ENCODE peak calls at places on chromosome 20, in six cellular contexts. G is adrenal gland, B is heart left ventricle, F is AG09309, K is epithelial cell of esophagus, X is H7. H is an unnamed sample.

GRCh38 chr20:17969884-17970409 is 1.1 kb downstream of the MGME1 start:
- DNase-seq in G (peak; percentile 54), B (peak; percentile 39), F (no peak), K (peak; percentile 47), X (peak; percentile 29), H (peak; percentile 67)

GRCh38 chr20:11261533-11262000 is 587.8 kb upstream of the JAG1 start:
- DNase-seq in G (no peak), B (no peak), F (peak; percentile 60), K (peak; percentile 72), X (no peak), H (peak; percentile 76)

GRCh38 chr20:53750827-53751393 is 157.3 kb upstream of the ZNF217 start:
- DNase-seq in G (no peak), B (no peak), F (peak; percentile 87), K (no peak), X (no peak), H (no peak)

GRCh38 chr20:51554538-51555165 is 12.1 kb upstream of the NFATC2 start:
- DNase-seq in G (no peak), B (no peak), F (peak; percentile 66), K (peak; percentile 73), X (no peak), H (no peak)

GRCh38 chr20:57620999-57621398 is 773 bp upstream of the ZBP1 start:
- DNase-seq in G (no peak), B (no peak), F (no peak), K (no peak), X (peak; percentile 39), H (no peak)

GRCh38 chr20:48405909-48406308 is 421.9 kb downstream of the PREX1 start:
- DNase-seq in G (no peak), B (no peak), F (no peak), K (no peak), X (peak; percentile 73), H (no peak)

GRCh38 chr20:112396-112795 is 24.9 kb downstream of the DEFB125 start:
- DNase-seq in G (no peak), B (no peak), F (no peak), K (peak; percentile 64), X (no peak), H (no peak)

GRCh38 chr20:47669489-47669888 is 115.8 kb downstream of the SULF2 start:
- DNase-seq in G (no peak), B (no peak), F (no peak), K (no peak), X (no peak), H (peak; percentile 19)

GRCh38 chr20:52179331-52180166 is 12.0 kb downstream of the ZFP64 start:
- DNase-seq in G (no peak), B (no peak), F (no peak), K (no peak), X (no peak), H (no peak)

GRCh38 chr20:58094160-58094559 is 134.3 kb downstream of the ANKRD60 start:
- DNase-seq in G (no peak), B (no peak), F (no peak), K (no peak), X (peak; percentile 44), H (no peak)

GRCh38 chr20:309841-310644 is 12.7 kb downstream of the ZCCHC3 start:
- DNase-seq in G (peak; percentile 100), B (peak; percentile 98), F (peak; percentile 96), K (peak; percentile 72), X (peak; percentile 99), H (peak; percentile 78)

GRCh38 chr20:4855555-4855954 is 133.8 kb downstream of the PRND start:
- DNase-seq in G (peak; percentile 38), B (no peak), F (no peak), K (no peak), X (no peak), H (no peak)

GRCh38 chr20:24357169-24357568 is 112.3 kb upstream of the SYNDIG1 start:
- DNase-seq in G (no peak), B (no peak), F (no peak), K (no peak), X (no peak), H (no peak)

GRCh38 chr20:62543470-62544302 is 67.9 kb upstream of the GATA5 start:
- DNase-seq in G (no peak), B (no peak), F (no peak), K (no peak), X (no peak), H (no peak)

GRCh38 chr20:36575066-36575743 is 1.8 kb downstream of the TGIF2 start:
- DNase-seq in G (peak; percentile 68), B (peak; percentile 50), F (no peak), K (peak; percentile 35), X (peak; percentile 65), H (peak; percentile 58)

GRCh38 chr20:32959351-32960221 is 44.6 kb downstream of the SUN5 start:
- DNase-seq in G (no peak), B (no peak), F (no peak), K (no peak), X (peak; percentile 22), H (no peak)
- H3K4me3 ChIP-seq in G (no peak overlapping the region), B (no peak overlapping the region), F (no peak overlapping the region), K (no peak overlapping the region), X (no peak overlapping the region), H (no peak overlapping the region)

GRCh38 chr20:56392282-56393132 is at the start of gene CSTF1:
- DNase-seq in G (peak; percentile 99), B (peak; percentile 99), F (peak; percentile 98), K (peak; percentile 100), X (peak; percentile 98), H (peak; percentile 98)

GRCh38 chr20:56393133-56393472 is 658 bp downstream of the CSTF1 start:
- DNase-seq in G (no peak), B (no peak), F (no peak), K (peak; percentile 8), X (peak; percentile 24), H (no peak)

GRCh38 chr20:56391596-56392281 is at the start of gene AURKA:
- DNase-seq in G (peak; percentile 10), B (no peak), F (no peak), K (no peak), X (no peak), H (no peak)

GRCh38 chr20:56395166-56395565 is 2.7 kb downstream of the CSTF1 start:
- DNase-seq in G (no peak), B (no peak), F (no peak), K (no peak), X (no peak), H (no peak)

GRCh38 chr20:56393653-56394052 is 1.2 kb downstream of the CSTF1 start:
- DNase-seq in G (no peak), B (no peak), F (no peak), K (no peak), X (peak; percentile 21), H (no peak)
- H3K4me3 ChIP-seq in G (no peak overlapping the region), B (peak overlapping the region; percentile 81), F (peak overlapping the region; percentile 89), K (peak overlapping the region; percentile 96), X (peak overlapping the region; percentile 100), H (peak overlapping the region; percentile 65)

GRCh38 chr20:49980140-49981008 is 2.4 kb upstream of the SNAI1 start:
- DNase-seq in G (no peak), B (no peak), F (no peak), K (no peak), X (peak; percentile 42), H (no peak)

GRCh38 chr20:49981218-49982071 is 1.3 kb upstream of the SNAI1 start:
- DNase-seq in G (no peak), B (no peak), F (no peak), K (no peak), X (peak; percentile 40), H (no peak)

GRCh38 chr20:49978685-49979029 is 4.1 kb upstream of the SNAI1 start:
- DNase-seq in G (no peak), B (no peak), F (no peak), K (no peak), X (no peak), H (no peak)

GRCh38 chr20:49976542-49976941 is 6.2 kb upstream of the SNAI1 start:
- DNase-seq in G (no peak), B (no peak), F (no peak), K (peak; percentile 68), X (no peak), H (no peak)

GRCh38 chr20:49979030-49979832 is 3.5 kb upstream of the SNAI1 start:
- DNase-seq in G (no peak), B (peak; percentile 52), F (no peak), K (no peak), X (peak; percentile 97), H (peak; percentile 65)
- H3K4me3 ChIP-seq in G (no peak overlapping the region), B (peak overlapping the region; percentile 18), F (peak overlapping the region; percentile 14), K (no peak overlapping the region), X (peak overlapping the region; percentile 32), H (no peak overlapping the region)

DNA sequence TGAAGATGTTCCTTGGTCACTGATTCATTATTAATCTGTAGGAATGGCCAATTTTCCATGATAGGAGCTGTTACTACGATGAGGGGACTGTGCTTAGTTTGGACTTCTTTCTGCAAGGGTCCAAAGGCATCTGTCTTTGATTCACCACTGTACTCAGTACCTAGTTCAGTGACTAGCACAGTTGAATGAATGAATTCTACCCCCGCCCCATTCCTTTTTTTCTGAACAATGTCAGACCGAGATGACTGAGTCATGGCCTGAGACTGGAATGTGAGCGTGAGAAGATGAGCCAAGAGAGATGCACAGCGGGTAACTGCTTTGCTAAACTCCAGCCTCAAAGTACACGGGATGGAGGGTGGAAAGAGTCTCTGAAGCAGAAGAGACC is 419 bp upstream of the SNHG17 start:
- DNase-seq in G (no peak), B (no peak), F (peak; percentile 59), K (peak; percentile 74), X (no peak), H (peak; percentile 75)
- H3K4me3 ChIP-seq in G (no peak overlapping the region), B (peak overlapping the region; percentile 89), F (no peak overlapping the region), K (no peak overlapping the region), X (no peak overlapping the region), H (peak overlapping the region; percentile 73)

H was measured in SJSA1.